ENCODE peak calls at places on chromosomes 1 and 21, in five cellular contexts. One of them, this sample, is unnamed.

GRCh38 chr1:176879784-176880620 is 284.5 kb downstream of the ASTN1 start:
- DNase-seq in mesendoderm: no peak
- DNase-seq in psoas muscle: no peak
- DNase-seq in pancreas: no peak
- DNase-seq in BJ: no peak
- DNase-seq in this sample: no peak

GRCh38 chr1:67575861-67576260 is 109.1 kb upstream of the GADD45A start:
- DNase-seq in mesendoderm: no peak
- DNase-seq in psoas muscle: no peak
- DNase-seq in pancreas: no peak
- DNase-seq in BJ: peak; percentile 58
- DNase-seq in this sample: no peak

GRCh38 chr1:42929434-42930177 is 29.1 kb downstream of the SLC2A1 start:
- DNase-seq in mesendoderm: no peak
- DNase-seq in psoas muscle: no peak
- DNase-seq in pancreas: no peak
- DNase-seq in BJ: no peak
- DNase-seq in this sample: no peak

GRCh38 chr1:910311-910880 is 13.3 kb upstream of the SAMD11 start:
- DNase-seq in mesendoderm: no peak
- DNase-seq in psoas muscle: peak; percentile 43
- DNase-seq in pancreas: peak; percentile 13
- DNase-seq in BJ: no peak
- DNase-seq in this sample: no peak

GRCh38 chr1:21295545-21295944 is 5.3 kb upstream of the ECE1 start:
- DNase-seq in mesendoderm: no peak
- DNase-seq in psoas muscle: no peak
- DNase-seq in pancreas: no peak
- DNase-seq in BJ: no peak
- DNase-seq in this sample: no peak

GRCh38 chr1:68230901-68231626 is 1.3 kb downstream of the WLS start:
- DNase-seq in mesendoderm: no peak
- DNase-seq in psoas muscle: peak; percentile 62
- DNase-seq in pancreas: peak; percentile 59
- DNase-seq in BJ: no peak
- DNase-seq in this sample: peak; percentile 30

GRCh38 chr1:156670359-156670758 is 6.8 kb downstream of the NES start:
- DNase-seq in mesendoderm: no peak
- DNase-seq in psoas muscle: no peak
- DNase-seq in pancreas: no peak
- DNase-seq in BJ: no peak
- DNase-seq in this sample: no peak

GRCh38 chr1:221987860-221988520 is 246.1 kb upstream of the DUSP10 start:
- DNase-seq in mesendoderm: peak; percentile 45
- DNase-seq in psoas muscle: no peak
- DNase-seq in pancreas: no peak
- DNase-seq in BJ: no peak
- DNase-seq in this sample: no peak

GRCh38 chr1:43666608-43667007 is 16.7 kb downstream of the KDM4A start:
- DNase-seq in mesendoderm: no peak
- DNase-seq in psoas muscle: no peak
- DNase-seq in pancreas: no peak
- DNase-seq in BJ: no peak
- DNase-seq in this sample: no peak

GRCh38 chr1:224203243-224204016 is 20.4 kb downstream of the DEGS1 start:
- DNase-seq in mesendoderm: peak; percentile 93
- DNase-seq in psoas muscle: no peak
- DNase-seq in pancreas: no peak
- DNase-seq in BJ: peak; percentile 56
- DNase-seq in this sample: peak; percentile 24

GRCh38 chr1:68174173-68175113 is 57.9 kb downstream of the WLS start:
- DNase-seq in mesendoderm: peak; percentile 61
- DNase-seq in psoas muscle: peak; percentile 63
- DNase-seq in pancreas: peak; percentile 72
- DNase-seq in BJ: peak; percentile 57
- DNase-seq in this sample: peak; percentile 70

GRCh38 chr1:24696756-24697330 is 48.4 kb upstream of the CLIC4 start:
- DNase-seq in mesendoderm: no peak
- DNase-seq in psoas muscle: no peak
- DNase-seq in pancreas: no peak
- DNase-seq in BJ: no peak
- DNase-seq in this sample: no peak

GRCh38 chr1:10912441-10912840 is 100.0 kb upstream of the TARDBP start:
- DNase-seq in mesendoderm: no peak
- DNase-seq in psoas muscle: peak; percentile 34
- DNase-seq in pancreas: no peak
- DNase-seq in BJ: no peak
- DNase-seq in this sample: no peak

GRCh38 chr1:229230893-229231753 is 39.8 kb upstream of the RAB4A start:
- DNase-seq in mesendoderm: peak; percentile 72
- DNase-seq in psoas muscle: no peak
- DNase-seq in pancreas: no peak
- DNase-seq in BJ: no peak
- DNase-seq in this sample: no peak

GRCh38 chr1:162656266-162656665 is 24.0 kb downstream of the DDR2 start:
- DNase-seq in mesendoderm: no peak
- DNase-seq in psoas muscle: no peak
- DNase-seq in pancreas: no peak
- DNase-seq in BJ: no peak
- DNase-seq in this sample: no peak

GRCh38 chr21:33133912-33134311 is 64.0 kb downstream of the OLIG1 start:
- DNase-seq in mesendoderm: peak; percentile 66
- DNase-seq in psoas muscle: no peak
- DNase-seq in pancreas: no peak
- DNase-seq in BJ: no peak
- DNase-seq in this sample: no peak

GRCh38 chr21:31444061-31444460 is 100.0 kb upstream of the TIAM1 start:
- DNase-seq in mesendoderm: no peak
- DNase-seq in psoas muscle: no peak
- DNase-seq in pancreas: no peak
- DNase-seq in BJ: no peak
- DNase-seq in this sample: no peak

GRCh38 chr1:244092293-244093264 is 41.5 kb downstream of the ZBTB18 start:
- DNase-seq in mesendoderm: no peak
- DNase-seq in psoas muscle: no peak
- DNase-seq in pancreas: no peak
- DNase-seq in BJ: peak; percentile 57
- DNase-seq in this sample: no peak

GRCh38 chr1:44890007-44890406 is 47.0 kb upstream of the PTCH2 start:
- DNase-seq in mesendoderm: peak; percentile 58
- DNase-seq in psoas muscle: no peak
- DNase-seq in pancreas: no peak
- DNase-seq in BJ: no peak
- DNase-seq in this sample: no peak

GRCh38 chr21:43849532-43850299 is 15.3 kb upstream of the AGPAT3 start:
- DNase-seq in mesendoderm: peak; percentile 63
- DNase-seq in psoas muscle: no peak
- DNase-seq in pancreas: no peak
- DNase-seq in BJ: no peak
- DNase-seq in this sample: no peak

GRCh38 chr1:43557744-43558245 is 27.1 kb downstream of the PTPRF start:
- DNase-seq in mesendoderm: peak; percentile 59
- DNase-seq in psoas muscle: no peak
- DNase-seq in pancreas: peak; percentile 40
- DNase-seq in BJ: no peak
- DNase-seq in this sample: no peak

GRCh38 chr1:225877570-225877969 is 4.6 kb downstream of the TMEM63A start:
- DNase-seq in mesendoderm: peak; percentile 78
- DNase-seq in psoas muscle: peak; percentile 87
- DNase-seq in pancreas: peak; percentile 72
- DNase-seq in BJ: no peak
- DNase-seq in this sample: peak; percentile 87

GRCh38 chr1:236426215-236426614 is 32.1 kb downstream of the EDARADD start:
- DNase-seq in mesendoderm: no peak
- DNase-seq in psoas muscle: no peak
- DNase-seq in pancreas: no peak
- DNase-seq in BJ: no peak
- DNase-seq in this sample: no peak

GRCh38 chr21:33313183-33313582 is 11.6 kb upstream of the IFNAR1 start:
- DNase-seq in mesendoderm: no peak
- DNase-seq in psoas muscle: no peak
- DNase-seq in pancreas: no peak
- DNase-seq in BJ: no peak
- DNase-seq in this sample: no peak

GRCh38 chr1:220544901-220545303 is 17.0 kb downstream of the MARK1 start:
- DNase-seq in mesendoderm: peak; percentile 89
- DNase-seq in psoas muscle: no peak
- DNase-seq in pancreas: no peak
- DNase-seq in BJ: no peak
- DNase-seq in this sample: no peak

GRCh38 chr1:192539450-192540132 is 36.0 kb upstream of the RGS1 start:
- DNase-seq in mesendoderm: peak; percentile 84
- DNase-seq in psoas muscle: no peak
- DNase-seq in pancreas: peak; percentile 10
- DNase-seq in BJ: peak; percentile 87
- DNase-seq in this sample: no peak

GRCh38 chr1:151822404-151822803 is 9.2 kb downstream of the RORC start:
- DNase-seq in mesendoderm: peak; percentile 18
- DNase-seq in psoas muscle: no peak
- DNase-seq in pancreas: no peak
- DNase-seq in BJ: no peak
- DNase-seq in this sample: no peak

GRCh38 chr1:70764747-70765146 is 282.9 kb downstream of the PTGER3 start:
- DNase-seq in mesendoderm: no peak
- DNase-seq in psoas muscle: no peak
- DNase-seq in pancreas: no peak
- DNase-seq in BJ: no peak
- DNase-seq in this sample: no peak

GRCh38 chr1:209883341-209883971 is 54.6 kb upstream of the SYT14 start:
- DNase-seq in mesendoderm: peak; percentile 32
- DNase-seq in psoas muscle: no peak
- DNase-seq in pancreas: no peak
- DNase-seq in BJ: peak; percentile 79
- DNase-seq in this sample: no peak

GRCh38 chr21:42308161-42308913 is 6.9 kb downstream of the TFF3 start:
- DNase-seq in mesendoderm: no peak
- DNase-seq in psoas muscle: no peak
- DNase-seq in pancreas: no peak
- DNase-seq in BJ: no peak
- DNase-seq in this sample: no peak

GRCh38 chr1:112882271-112882744 is 73.7 kb downstream of the SLC16A1 start:
- DNase-seq in mesendoderm: no peak
- DNase-seq in psoas muscle: no peak
- DNase-seq in pancreas: no peak
- DNase-seq in BJ: no peak
- DNase-seq in this sample: no peak

GRCh38 chr1:169146536-169147214 is 40.2 kb downstream of the ATP1B1 start:
- DNase-seq in mesendoderm: peak; percentile 37
- DNase-seq in psoas muscle: no peak
- DNase-seq in pancreas: no peak
- DNase-seq in BJ: no peak
- DNase-seq in this sample: no peak

GRCh38 chr1:45567911-45568310 is 15.9 kb upstream of the NASP start:
- DNase-seq in mesendoderm: no peak
- DNase-seq in psoas muscle: no peak
- DNase-seq in pancreas: no peak
- DNase-seq in BJ: no peak
- DNase-seq in this sample: no peak

GRCh38 chr1:164534863-164535590 is 24.0 kb upstream of the PBX1 start:
- DNase-seq in mesendoderm: no peak
- DNase-seq in psoas muscle: no peak
- DNase-seq in pancreas: no peak
- DNase-seq in BJ: no peak
- DNase-seq in this sample: no peak

GRCh38 chr1:51982161-51982560 is 8.3 kb downstream of the RAB3B start:
- DNase-seq in mesendoderm: no peak
- DNase-seq in psoas muscle: no peak
- DNase-seq in pancreas: no peak
- DNase-seq in BJ: no peak
- DNase-seq in this sample: no peak

GRCh38 chr1:71834570-71835441 is 447.5 kb downstream of the NEGR1 start:
- DNase-seq in mesendoderm: no peak
- DNase-seq in psoas muscle: no peak
- DNase-seq in pancreas: peak; percentile 50
- DNase-seq in BJ: no peak
- DNase-seq in this sample: peak; percentile 41

GRCh38 chr1:93087532-93087931 is 8.4 kb downstream of the MTF2 start:
- DNase-seq in mesendoderm: no peak
- DNase-seq in psoas muscle: no peak
- DNase-seq in pancreas: no peak
- DNase-seq in BJ: no peak
- DNase-seq in this sample: no peak
- H3K36me3 ChIP-seq in mesendoderm: peaks cover 2% of the 10 kb centered on the region
- H3K36me3 ChIP-seq in psoas muscle: peaks cover 14% of the 10 kb centered on the region
- H3K36me3 ChIP-seq in pancreas: no peaks in the 10 kb centered on the region
- H3K36me3 ChIP-seq in BJ: no peaks in the 10 kb centered on the region
- H3K36me3 ChIP-seq in this sample: no peaks in the 10 kb centered on the region

GRCh38 chr1:32421775-32422174 is 27.5 kb upstream of the BSDC1 start:
- DNase-seq in mesendoderm: no peak
- DNase-seq in psoas muscle: no peak
- DNase-seq in pancreas: no peak
- DNase-seq in BJ: no peak
- DNase-seq in this sample: no peak

GRCh38 chr1:32431736-32432400 is 33.0 kb upstream of the ZBTB8B start:
- DNase-seq in mesendoderm: no peak
- DNase-seq in psoas muscle: no peak
- DNase-seq in pancreas: no peak
- DNase-seq in BJ: no peak
- DNase-seq in this sample: no peak

GRCh38 chr1:32427264-32427963 is 33.2 kb upstream of the BSDC1 start:
- DNase-seq in mesendoderm: no peak
- DNase-seq in psoas muscle: no peak
- DNase-seq in pancreas: no peak
- DNase-seq in BJ: no peak
- DNase-seq in this sample: no peak

GRCh38 chr1:32426489-32427255 is 32.4 kb upstream of the BSDC1 start:
- DNase-seq in mesendoderm: peak; percentile 27
- DNase-seq in psoas muscle: no peak
- DNase-seq in pancreas: no peak
- DNase-seq in BJ: no peak
- DNase-seq in this sample: no peak
- H3K4me3 ChIP-seq in mesendoderm: no peak overlapping the region
- H3K4me3 ChIP-seq in psoas muscle: peak overlapping the region; percentile 63
- H3K4me3 ChIP-seq in pancreas: no peak overlapping the region
- H3K4me3 ChIP-seq in BJ: peak overlapping the region; percentile 25
- H3K4me3 ChIP-seq in this sample: peak overlapping the region; percentile 43

GRCh38 chr1:150089846-150090520 is 22.4 kb downstream of the VPS45 start:
- DNase-seq in mesendoderm: no peak
- DNase-seq in psoas muscle: no peak
- DNase-seq in pancreas: no peak
- DNase-seq in BJ: no peak
- DNase-seq in this sample: no peak
- H3K36me3 ChIP-seq in mesendoderm: no peaks in the 10 kb centered on the region
- H3K36me3 ChIP-seq in psoas muscle: peaks cover 69% of the 10 kb centered on the region
- H3K36me3 ChIP-seq in pancreas: peaks cover 4% of the 10 kb centered on the region
- H3K36me3 ChIP-seq in BJ: no peaks in the 10 kb centered on the region
- H3K36me3 ChIP-seq in this sample: no peaks in the 10 kb centered on the region

DNA sequence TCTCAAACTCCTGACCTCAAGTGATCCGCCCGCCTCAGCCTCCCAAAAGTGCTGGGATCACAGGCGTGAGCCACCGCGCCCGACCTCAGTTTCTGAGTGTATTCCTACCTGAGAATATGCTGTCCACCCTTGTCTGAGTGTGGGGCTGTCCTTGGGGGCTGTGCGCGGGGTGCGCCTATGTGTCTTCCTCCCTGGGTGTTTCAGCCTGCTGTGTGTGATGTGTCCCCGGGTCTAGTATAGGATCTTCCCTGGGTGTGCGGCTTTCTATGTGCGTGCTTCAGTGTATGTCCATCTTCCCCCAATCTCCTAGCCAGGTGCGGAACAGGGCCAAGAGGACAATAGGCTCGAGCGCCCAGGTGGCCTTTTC is 8.3 kb upstream of the ID3 start:
- DNase-seq in mesendoderm: no peak
- DNase-seq in psoas muscle: no peak
- DNase-seq in pancreas: no peak
- DNase-seq in BJ: no peak
- DNase-seq in this sample: no peak
- H3K4me3 ChIP-seq in mesendoderm: no peak overlapping the region
- H3K4me3 ChIP-seq in psoas muscle: peak overlapping the region; percentile 83
- H3K4me3 ChIP-seq in pancreas: peak overlapping the region; percentile 52
- H3K4me3 ChIP-seq in BJ: peak overlapping the region; percentile 47
- H3K4me3 ChIP-seq in this sample: peak overlapping the region; percentile 53